ENCODE peak calls at places on chromosomes 11 and 22, in nine cellular contexts. One of them, this sample, is unnamed.

GRCh38 chr22:32202539-32203180 is 2.2 kb downstream of the RFPL2 start:
- DNase-seq in colonic mucosa: peak
- DNase-seq in stomach: peak
- DNase-seq in foreskin fibroblast: peak
- DNase-seq in choroid plexus epithelial cell: peak
- DNase-seq in heart left ventricle: peak
- DNase-seq in HFF-Myc: peak
- DNase-seq in lower leg skin: peak
- DNase-seq in PC-3: peak
- DNase-seq in this sample: peak

GRCh38 chr22:46942816-46943783 is 180.7 kb downstream of the TBC1D22A start:
- DNase-seq in colonic mucosa: peak
- DNase-seq in stomach: no peak
- DNase-seq in foreskin fibroblast: no peak
- DNase-seq in choroid plexus epithelial cell: no peak
- DNase-seq in heart left ventricle: peak
- DNase-seq in HFF-Myc: no peak
- DNase-seq in lower leg skin: peak
- DNase-seq in PC-3: no peak
- DNase-seq in this sample: no peak

GRCh38 chr11:102268083-102268984 is 49.0 kb upstream of the BIRC3 start:
- DNase-seq in colonic mucosa: peak
- DNase-seq in stomach: peak
- DNase-seq in foreskin fibroblast: peak
- DNase-seq in choroid plexus epithelial cell: peak
- DNase-seq in heart left ventricle: peak
- DNase-seq in HFF-Myc: no peak
- DNase-seq in lower leg skin: peak
- DNase-seq in PC-3: peak
- DNase-seq in this sample: peak

GRCh38 chr11:4704054-4704789 is at the start of gene MMP26:
- DNase-seq in colonic mucosa: no peak
- DNase-seq in stomach: no peak
- DNase-seq in foreskin fibroblast: no peak
- DNase-seq in choroid plexus epithelial cell: no peak
- DNase-seq in heart left ventricle: no peak
- DNase-seq in HFF-Myc: no peak
- DNase-seq in lower leg skin: no peak
- DNase-seq in PC-3: no peak
- DNase-seq in this sample: no peak

GRCh38 chr11:76796511-76797203 is 13.5 kb downstream of the TSKU start:
- DNase-seq in colonic mucosa: no peak
- DNase-seq in stomach: no peak
- DNase-seq in foreskin fibroblast: no peak
- DNase-seq in choroid plexus epithelial cell: no peak
- DNase-seq in heart left ventricle: peak
- DNase-seq in HFF-Myc: no peak
- DNase-seq in lower leg skin: no peak
- DNase-seq in PC-3: no peak
- DNase-seq in this sample: no peak

GRCh38 chr11:62713343-62713742 is 5.9 kb downstream of the GNG3 start:
- DNase-seq in colonic mucosa: peak
- DNase-seq in stomach: peak
- DNase-seq in foreskin fibroblast: no peak
- DNase-seq in choroid plexus epithelial cell: no peak
- DNase-seq in heart left ventricle: no peak
- DNase-seq in HFF-Myc: no peak
- DNase-seq in lower leg skin: no peak
- DNase-seq in PC-3: no peak
- DNase-seq in this sample: no peak

GRCh38 chr11:69178819-69179482 is 23.2 kb downstream of the SMIM38 start:
- DNase-seq in colonic mucosa: no peak
- DNase-seq in stomach: peak
- DNase-seq in foreskin fibroblast: no peak
- DNase-seq in choroid plexus epithelial cell: no peak
- DNase-seq in heart left ventricle: no peak
- DNase-seq in HFF-Myc: no peak
- DNase-seq in lower leg skin: no peak
- DNase-seq in PC-3: no peak
- DNase-seq in this sample: no peak

GRCh38 chr11:9711454-9712307 is 47.8 kb downstream of the SWAP70 start:
- DNase-seq in colonic mucosa: no peak
- DNase-seq in stomach: no peak
- DNase-seq in foreskin fibroblast: no peak
- DNase-seq in choroid plexus epithelial cell: no peak
- DNase-seq in heart left ventricle: no peak
- DNase-seq in HFF-Myc: no peak
- DNase-seq in lower leg skin: no peak
- DNase-seq in PC-3: no peak
- DNase-seq in this sample: no peak

GRCh38 chr11:125724125-125724524 is 22.0 kb upstream of the PATE1 start:
- DNase-seq in colonic mucosa: no peak
- DNase-seq in stomach: no peak
- DNase-seq in foreskin fibroblast: no peak
- DNase-seq in choroid plexus epithelial cell: peak
- DNase-seq in heart left ventricle: no peak
- DNase-seq in HFF-Myc: no peak
- DNase-seq in lower leg skin: no peak
- DNase-seq in PC-3: peak
- DNase-seq in this sample: no peak

GRCh38 chr22:44026630-44027511 is 2.8 kb downstream of the PARVB start:
- DNase-seq in colonic mucosa: peak
- DNase-seq in stomach: peak
- DNase-seq in foreskin fibroblast: peak
- DNase-seq in choroid plexus epithelial cell: peak
- DNase-seq in heart left ventricle: peak
- DNase-seq in HFF-Myc: no peak
- DNase-seq in lower leg skin: peak
- DNase-seq in PC-3: no peak
- DNase-seq in this sample: peak

GRCh38 chr22:20219667-20220628 is 48.2 kb downstream of the RTN4R start:
- DNase-seq in colonic mucosa: no peak
- DNase-seq in stomach: no peak
- DNase-seq in foreskin fibroblast: no peak
- DNase-seq in choroid plexus epithelial cell: no peak
- DNase-seq in heart left ventricle: no peak
- DNase-seq in HFF-Myc: no peak
- DNase-seq in lower leg skin: no peak
- DNase-seq in PC-3: no peak
- DNase-seq in this sample: no peak

GRCh38 chr11:113874096-113874919 is 1.1 kb downstream of the USP28 start:
- DNase-seq in colonic mucosa: no peak
- DNase-seq in stomach: no peak
- DNase-seq in foreskin fibroblast: peak
- DNase-seq in choroid plexus epithelial cell: peak
- DNase-seq in heart left ventricle: no peak
- DNase-seq in HFF-Myc: no peak
- DNase-seq in lower leg skin: peak
- DNase-seq in PC-3: no peak
- DNase-seq in this sample: no peak

GRCh38 chr22:44648085-44648820 is 53.8 kb upstream of the PRR5 start:
- DNase-seq in colonic mucosa: no peak
- DNase-seq in stomach: no peak
- DNase-seq in foreskin fibroblast: peak
- DNase-seq in choroid plexus epithelial cell: no peak
- DNase-seq in heart left ventricle: no peak
- DNase-seq in HFF-Myc: no peak
- DNase-seq in lower leg skin: peak
- DNase-seq in PC-3: no peak
- DNase-seq in this sample: peak

GRCh38 chr11:115612331-115612730 is 108.1 kb upstream of the CADM1 start:
- DNase-seq in colonic mucosa: no peak
- DNase-seq in stomach: no peak
- DNase-seq in foreskin fibroblast: peak
- DNase-seq in choroid plexus epithelial cell: peak
- DNase-seq in heart left ventricle: no peak
- DNase-seq in HFF-Myc: no peak
- DNase-seq in lower leg skin: no peak
- DNase-seq in PC-3: no peak
- DNase-seq in this sample: no peak

DNA sequence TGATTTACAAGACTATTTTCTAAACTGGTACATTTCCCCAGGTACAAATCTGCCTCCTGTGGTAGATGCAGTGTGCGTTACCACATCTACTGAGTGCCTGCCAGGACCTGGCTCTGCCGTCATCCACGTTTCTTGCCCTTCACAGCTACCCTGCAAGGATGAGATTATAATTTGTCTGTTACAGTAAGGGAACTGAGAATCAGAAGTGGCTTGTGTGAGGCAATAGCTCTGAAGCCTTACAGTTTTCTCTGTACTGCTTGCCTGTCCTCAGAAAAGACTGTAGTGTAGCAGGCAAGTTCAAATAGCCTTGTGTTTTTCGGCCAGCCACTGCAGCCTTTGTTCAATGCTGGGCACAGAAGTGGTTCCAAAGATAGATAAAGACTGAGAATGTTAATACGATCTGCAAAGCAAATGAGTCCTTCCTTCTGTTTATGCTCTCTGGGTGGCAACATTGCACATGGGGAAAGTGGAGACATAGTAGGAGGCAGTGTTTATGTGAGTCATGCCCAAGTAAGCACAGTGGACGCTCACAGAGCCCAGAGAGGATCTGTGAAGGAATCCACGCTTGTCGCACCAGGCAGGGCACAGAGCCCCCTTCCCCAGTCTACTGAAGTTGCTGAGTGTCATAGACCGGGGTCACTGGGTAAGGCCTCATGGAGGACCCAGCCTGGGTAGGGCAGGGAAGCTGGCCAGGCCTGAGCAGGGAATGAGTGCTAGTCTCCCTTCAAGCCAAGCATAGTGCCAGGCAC is 49.1 kb downstream of the MICAL2 start:
- DNase-seq in colonic mucosa: no peak
- DNase-seq in stomach: no peak
- DNase-seq in foreskin fibroblast: peak
- DNase-seq in choroid plexus epithelial cell: peak
- DNase-seq in heart left ventricle: no peak
- DNase-seq in HFF-Myc: peak
- DNase-seq in lower leg skin: peak
- DNase-seq in PC-3: peak
- DNase-seq in this sample: peak
- TF ChIP-seq CTCF in colonic mucosa: no peak
- TF ChIP-seq CTCF in stomach: no peak
- TF ChIP-seq CTCF in foreskin fibroblast: no peak
- TF ChIP-seq CTCF in choroid plexus epithelial cell: peak
- TF ChIP-seq CTCF in heart left ventricle: no peak
- TF ChIP-seq CTCF in HFF-Myc: no peak
- TF ChIP-seq CTCF in lower leg skin: no peak
- TF ChIP-seq CTCF in PC-3: peak
- TF ChIP-seq CTCF in this sample: peak

GRCh38 chr11:107836811-107837210 is 21.8 kb downstream of the SLC35F2 start:
- DNase-seq in colonic mucosa: no peak
- DNase-seq in stomach: no peak
- DNase-seq in foreskin fibroblast: no peak
- DNase-seq in choroid plexus epithelial cell: no peak
- DNase-seq in heart left ventricle: no peak
- DNase-seq in HFF-Myc: no peak
- DNase-seq in lower leg skin: no peak
- DNase-seq in PC-3: peak
- DNase-seq in this sample: no peak

GRCh38 chr11:107834995-107835394 is 23.6 kb downstream of the SLC35F2 start:
- DNase-seq in colonic mucosa: no peak
- DNase-seq in stomach: no peak
- DNase-seq in foreskin fibroblast: no peak
- DNase-seq in choroid plexus epithelial cell: no peak
- DNase-seq in heart left ventricle: no peak
- DNase-seq in HFF-Myc: no peak
- DNase-seq in lower leg skin: peak
- DNase-seq in PC-3: no peak
- DNase-seq in this sample: no peak

GRCh38 chr11:107844041-107844440 is 14.5 kb downstream of the SLC35F2 start:
- DNase-seq in colonic mucosa: no peak
- DNase-seq in stomach: no peak
- DNase-seq in foreskin fibroblast: peak
- DNase-seq in choroid plexus epithelial cell: peak
- DNase-seq in heart left ventricle: no peak
- DNase-seq in HFF-Myc: no peak
- DNase-seq in lower leg skin: peak
- DNase-seq in PC-3: peak
- DNase-seq in this sample: peak

GRCh38 chr11:107840120-107840479 is 18.5 kb downstream of the SLC35F2 start:
- DNase-seq in colonic mucosa: no peak
- DNase-seq in stomach: no peak
- DNase-seq in foreskin fibroblast: no peak
- DNase-seq in choroid plexus epithelial cell: no peak
- DNase-seq in heart left ventricle: no peak
- DNase-seq in HFF-Myc: no peak
- DNase-seq in lower leg skin: peak
- DNase-seq in PC-3: no peak
- DNase-seq in this sample: no peak
- H3K4me3 ChIP-seq in colonic mucosa: no peak
- H3K4me3 ChIP-seq in stomach: no peak
- H3K4me3 ChIP-seq in foreskin fibroblast: no peak
- H3K4me3 ChIP-seq in choroid plexus epithelial cell: no peak
- H3K4me3 ChIP-seq in heart left ventricle: no peak
- H3K4me3 ChIP-seq in HFF-Myc: peak
- H3K4me3 ChIP-seq in lower leg skin: no peak
- H3K4me3 ChIP-seq in PC-3: peak
- H3K4me3 ChIP-seq in this sample: peak

DNA sequence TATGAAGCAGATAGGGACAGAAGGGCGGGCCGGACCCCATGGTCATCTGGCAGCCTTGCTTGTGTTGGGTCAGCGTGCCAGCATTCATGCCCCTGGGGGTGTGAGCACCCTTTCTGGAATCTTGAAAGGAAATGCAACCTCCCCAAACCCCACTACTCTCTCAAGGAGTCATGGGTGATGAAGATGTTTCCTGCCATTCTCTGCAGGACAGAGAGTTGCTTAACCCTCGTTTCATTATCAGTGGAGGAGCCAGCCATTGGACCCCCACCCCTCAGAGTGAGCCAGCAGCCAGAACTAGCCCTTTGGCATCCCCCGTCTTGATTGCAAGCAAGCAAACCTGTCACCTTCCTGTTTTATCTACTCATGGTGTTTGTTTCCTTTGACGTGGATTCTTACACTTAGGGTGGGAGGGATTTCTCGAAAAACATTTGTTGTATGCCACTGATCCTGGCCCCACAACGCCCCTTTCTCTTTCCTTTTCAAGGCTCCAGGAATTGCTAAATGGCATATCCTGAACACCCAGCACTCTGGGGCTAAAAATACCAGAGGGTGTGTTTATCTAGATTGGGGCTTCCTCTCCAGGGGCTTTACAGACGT is 258.3 kb downstream of the ETS1 start:
- DNase-seq in colonic mucosa: no peak
- DNase-seq in stomach: no peak
- DNase-seq in foreskin fibroblast: no peak
- DNase-seq in choroid plexus epithelial cell: no peak
- DNase-seq in heart left ventricle: peak
- DNase-seq in HFF-Myc: no peak
- DNase-seq in lower leg skin: no peak
- DNase-seq in PC-3: no peak
- DNase-seq in this sample: no peak
- TF ChIP-seq CTCF in colonic mucosa: no peak
- TF ChIP-seq CTCF in stomach: no peak
- TF ChIP-seq CTCF in foreskin fibroblast: no peak
- TF ChIP-seq CTCF in choroid plexus epithelial cell: no peak
- TF ChIP-seq CTCF in heart left ventricle: no peak
- TF ChIP-seq CTCF in HFF-Myc: no peak
- TF ChIP-seq CTCF in lower leg skin: no peak
- TF ChIP-seq CTCF in PC-3: no peak
- TF ChIP-seq CTCF in this sample: no peak

DNA sequence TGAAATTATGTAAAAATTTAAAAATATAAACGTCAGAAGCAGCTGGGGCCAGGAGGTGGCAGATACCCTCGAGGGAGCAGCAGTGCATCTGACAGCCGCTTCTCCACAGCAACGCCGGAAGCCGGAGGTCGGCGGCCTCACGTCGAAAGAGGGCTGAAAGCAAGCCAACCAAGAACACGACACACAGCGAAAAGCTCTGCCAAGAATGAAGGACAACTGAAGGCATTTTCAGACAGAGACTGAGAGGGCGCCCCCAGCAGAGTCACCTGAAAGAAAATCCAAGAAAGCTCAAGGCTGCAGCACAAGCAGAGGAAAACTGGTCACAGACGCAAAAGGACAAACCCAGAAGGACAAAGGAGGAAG is 34.4 kb upstream of the MOB2 start:
- DNase-seq in colonic mucosa: no peak
- DNase-seq in stomach: no peak
- DNase-seq in foreskin fibroblast: peak
- DNase-seq in choroid plexus epithelial cell: peak
- DNase-seq in heart left ventricle: peak
- DNase-seq in HFF-Myc: no peak
- DNase-seq in lower leg skin: no peak
- DNase-seq in PC-3: no peak
- DNase-seq in this sample: no peak
- H3K4me3 ChIP-seq in colonic mucosa: no peak
- H3K4me3 ChIP-seq in stomach: no peak
- H3K4me3 ChIP-seq in foreskin fibroblast: no peak
- H3K4me3 ChIP-seq in choroid plexus epithelial cell: no peak
- H3K4me3 ChIP-seq in heart left ventricle: no peak
- H3K4me3 ChIP-seq in HFF-Myc: no peak
- H3K4me3 ChIP-seq in lower leg skin: no peak
- H3K4me3 ChIP-seq in PC-3: no peak
- H3K4me3 ChIP-seq in this sample: no peak

This sample was measured in fibroblast of villous mesenchyme.